ENCODE peak calls at places on chromosomes 11 and 22, in five cellular contexts. B, L, M, D and R are unnamed samples.

GRCh38 chr22:40094449-40094848 is 83.3 kb upstream of the TNRC6B start:
- DNase-seq in D (no peak), L (no peak), M (no peak), B (no peak), R (no peak)

GRCh38 chr11:3837793-3838192 is 3.0 kb downstream of the RHOG start:
- DNase-seq in B (peak), M (no peak), D (peak), L (peak), R (no peak)

GRCh38 chr11:37343279-37343678 is 745.2 kb upstream of the RAG2 start:
- DNase-seq in M (no peak), B (no peak), D (no peak), L (no peak), R (no peak)

GRCh38 chr22:27135582-27135981 is 478.2 kb downstream of the MIAT start:
- DNase-seq in M (no peak), B (peak), L (no peak), D (no peak), R (no peak)

GRCh38 chr22:48645766-48646165 is 1181.9 kb downstream of the BRD1 start:
- DNase-seq in D (no peak), L (no peak), B (no peak), M (no peak), R (no peak)

GRCh38 chr22:35313311-35314121 is 13.8 kb downstream of the TOM1 start:
- DNase-seq in M (no peak), B (peak), L (peak), D (peak), R (no peak)

GRCh38 chr11:119493712-119494111 is 70.7 kb upstream of the THY1 start:
- DNase-seq in B (peak), M (no peak), L (no peak), D (no peak), R (peak)

GRCh38 chr11:109241988-109242387 is 180.0 kb upstream of the C11orf87 start:
- DNase-seq in D (no peak), M (no peak), B (no peak), L (no peak), R (no peak)

GRCh38 chr11:59212744-59213573 is at the start of gene MPEG1:
- DNase-seq in D (no peak), B (no peak), L (no peak), M (no peak), R (no peak)

GRCh38 chr11:120271672-120272071 is 31.7 kb downstream of the POU2F3 start:
- DNase-seq in L (no peak), B (no peak), M (no peak), D (no peak), R (no peak)

GRCh38 chr11:96056581-96056980 is 132.7 kb upstream of the MTMR2 start:
- DNase-seq in L (no peak), M (no peak), D (no peak), B (no peak), R (no peak)

GRCh38 chr22:37312549-37313183 is 30.4 kb downstream of the CYTH4 start:
- DNase-seq in D (no peak), L (no peak), M (no peak), B (no peak), R (no peak)

GRCh38 chr22:22878801-22879674 is 8.6 kb upstream of the IGLL5 start:
- DNase-seq in M (no peak), B (no peak), L (no peak), D (no peak), R (no peak)
- TF ChIP-seq CTCF in M (no peak), B (no peak), L (no peak), D (no peak), R (peak)

DNA sequence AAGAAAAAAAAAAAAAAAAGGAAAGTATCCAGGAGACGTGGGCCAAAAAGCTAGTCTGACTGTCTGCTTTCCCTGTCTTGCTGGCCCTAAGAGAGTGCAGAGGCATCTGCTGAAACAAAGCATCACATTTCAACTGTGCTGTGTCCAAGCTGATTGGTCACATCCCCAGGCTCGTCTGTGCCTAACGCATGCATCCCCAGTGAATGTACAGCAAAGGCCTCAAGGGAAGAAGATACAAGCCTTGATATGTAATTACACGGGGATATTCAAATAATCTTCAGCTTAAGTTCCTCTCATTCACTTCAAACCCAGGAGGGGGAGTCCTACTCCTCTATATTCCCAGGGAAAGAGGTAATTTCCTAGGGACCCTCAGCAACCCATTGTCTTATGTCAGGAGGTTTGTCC is 5.4 kb upstream of the SORL1 start:
- DNase-seq in B (peak), L (no peak), M (no peak), D (no peak), R (no peak)
- TF ChIP-seq CTCF in B (peak), L (peak), M (no peak), D (no peak), R (no peak)

DNA sequence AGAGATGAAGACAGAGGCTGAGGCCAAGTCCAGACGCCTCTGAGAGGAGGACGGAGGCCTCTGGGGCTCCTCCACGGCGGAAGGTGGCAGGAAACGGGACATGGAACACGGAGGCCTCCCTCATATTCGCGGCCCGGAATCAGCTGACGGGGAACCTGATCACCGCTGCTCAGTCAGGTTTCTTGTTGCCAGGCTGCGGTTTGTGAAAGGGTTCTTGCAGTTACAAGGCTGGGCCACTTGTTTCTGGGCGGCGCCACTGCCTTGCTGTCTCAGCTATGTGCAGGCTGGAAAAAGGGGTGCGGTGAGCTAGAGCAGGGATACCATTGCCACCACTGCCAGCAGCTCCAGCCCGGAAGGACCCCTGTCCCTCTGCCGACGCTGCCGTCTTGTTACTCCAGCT is 10.0 kb upstream of the MMP1 start:
- DNase-seq in D (no peak), B (no peak), M (no peak), L (no peak), R (peak)
- TF ChIP-seq CTCF in D (no peak), B (peak), M (no peak), L (no peak), R (peak)

DNA sequence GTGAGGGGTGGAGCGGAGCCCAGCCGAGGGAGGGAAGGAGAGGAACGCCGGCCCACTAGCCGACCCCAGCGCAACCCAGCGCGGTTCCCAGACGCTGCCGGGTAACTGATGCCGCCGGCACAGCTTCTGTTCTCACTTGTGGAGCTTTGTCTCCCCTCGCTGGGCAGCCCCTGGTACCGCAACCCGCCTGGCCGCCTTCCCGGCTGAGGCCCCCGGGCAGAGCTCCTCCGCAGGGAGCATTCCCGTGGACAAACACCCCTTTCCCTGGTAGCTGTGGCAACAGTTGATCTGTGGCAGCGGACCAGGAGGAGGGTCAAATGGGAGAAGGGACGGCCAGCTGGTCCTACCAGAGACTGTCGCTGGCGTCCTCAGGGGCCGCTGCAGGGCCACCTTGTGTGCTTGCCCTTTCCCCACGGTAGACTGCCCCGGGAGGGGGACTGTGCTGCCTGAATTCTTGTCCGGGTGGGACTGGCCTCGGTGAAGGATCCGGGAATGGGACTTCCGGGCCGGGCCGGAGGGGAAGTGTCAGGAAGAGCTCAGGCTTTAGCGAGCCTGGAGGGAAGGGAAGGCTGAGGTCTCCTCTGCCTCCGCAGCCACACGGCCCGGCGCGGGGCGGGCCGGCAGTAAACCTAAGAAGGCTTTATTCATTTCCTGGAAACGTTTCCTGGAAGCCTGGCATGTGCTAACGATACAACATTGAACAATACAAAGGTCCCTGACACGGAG is 468.0 kb downstream of the OPCML start:
- DNase-seq in D (peak), B (peak), L (peak), M (no peak), R (peak)
- TF ChIP-seq CTCF in D (peak), B (peak), L (peak), M (no peak), R (peak)

GRCh38 chr11:45089845-45090499 is 56.5 kb upstream of the PRDM11 start:
- DNase-seq in D (no peak), M (no peak), B (peak), L (no peak), R (no peak)
- TF ChIP-seq CTCF in D (no peak), M (no peak), B (peak), L (no peak), R (peak)

DNA sequence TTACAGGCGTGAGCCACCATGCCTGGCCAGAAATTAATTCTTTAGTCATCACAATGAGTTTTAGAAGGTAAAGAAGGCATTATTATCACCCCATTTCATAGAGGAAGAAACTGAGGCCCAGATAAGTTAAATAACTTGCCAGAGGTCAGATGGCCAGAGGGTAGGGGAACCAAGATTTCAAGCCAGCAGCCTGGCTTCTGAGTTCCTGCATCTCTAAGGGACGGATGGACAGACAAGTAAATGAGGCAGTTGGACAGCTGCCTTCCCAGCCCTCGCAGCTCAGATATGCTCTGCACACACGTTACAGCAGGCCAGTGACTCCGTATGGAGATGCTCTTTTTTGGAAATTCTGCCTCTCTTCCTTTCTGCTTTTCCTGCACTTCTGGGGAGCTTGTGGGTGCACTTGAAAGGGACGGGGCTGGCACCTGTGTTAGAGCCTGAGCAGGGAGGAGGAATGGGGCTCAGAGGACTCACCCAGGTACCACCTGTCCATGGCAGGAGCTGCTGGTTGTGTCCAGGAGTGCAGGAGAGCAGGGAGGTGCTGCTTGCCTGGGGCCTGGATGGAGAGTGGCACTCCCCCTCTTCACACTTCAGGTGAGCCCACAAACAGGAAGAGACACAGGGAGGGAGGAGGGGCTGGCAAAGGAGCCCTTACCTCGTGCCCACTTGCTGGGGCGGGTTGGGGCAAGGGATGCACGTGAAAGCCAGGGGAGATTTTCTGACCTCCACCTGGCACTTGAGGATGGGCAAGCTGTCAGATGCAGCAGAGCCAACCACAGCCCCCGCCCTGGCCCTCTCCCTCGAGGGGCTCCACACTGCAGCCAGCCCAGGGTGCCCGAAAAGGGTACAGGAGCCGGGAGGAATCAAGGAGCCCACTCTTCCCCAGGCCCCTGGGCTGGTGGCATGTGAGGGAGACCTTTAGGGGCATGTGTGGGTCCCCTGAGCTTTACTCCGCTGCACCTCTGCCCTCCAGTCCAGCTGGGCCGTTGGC is 3.3 kb upstream of the FXYD2 start:
- DNase-seq in B (no peak), D (peak), M (no peak), L (peak), R (peak)
- TF ChIP-seq CTCF in B (no peak), D (no peak), M (no peak), L (no peak), R (no peak)

GRCh38 chr11:47768090-47768620 is 1.0 kb upstream of the FNBP4 start:
- DNase-seq in L (peak), D (peak), B (peak), M (peak), R (no peak)
- TF ChIP-seq CTCF in L (no peak), D (no peak), B (no peak), M (no peak), R (no peak)

DNA sequence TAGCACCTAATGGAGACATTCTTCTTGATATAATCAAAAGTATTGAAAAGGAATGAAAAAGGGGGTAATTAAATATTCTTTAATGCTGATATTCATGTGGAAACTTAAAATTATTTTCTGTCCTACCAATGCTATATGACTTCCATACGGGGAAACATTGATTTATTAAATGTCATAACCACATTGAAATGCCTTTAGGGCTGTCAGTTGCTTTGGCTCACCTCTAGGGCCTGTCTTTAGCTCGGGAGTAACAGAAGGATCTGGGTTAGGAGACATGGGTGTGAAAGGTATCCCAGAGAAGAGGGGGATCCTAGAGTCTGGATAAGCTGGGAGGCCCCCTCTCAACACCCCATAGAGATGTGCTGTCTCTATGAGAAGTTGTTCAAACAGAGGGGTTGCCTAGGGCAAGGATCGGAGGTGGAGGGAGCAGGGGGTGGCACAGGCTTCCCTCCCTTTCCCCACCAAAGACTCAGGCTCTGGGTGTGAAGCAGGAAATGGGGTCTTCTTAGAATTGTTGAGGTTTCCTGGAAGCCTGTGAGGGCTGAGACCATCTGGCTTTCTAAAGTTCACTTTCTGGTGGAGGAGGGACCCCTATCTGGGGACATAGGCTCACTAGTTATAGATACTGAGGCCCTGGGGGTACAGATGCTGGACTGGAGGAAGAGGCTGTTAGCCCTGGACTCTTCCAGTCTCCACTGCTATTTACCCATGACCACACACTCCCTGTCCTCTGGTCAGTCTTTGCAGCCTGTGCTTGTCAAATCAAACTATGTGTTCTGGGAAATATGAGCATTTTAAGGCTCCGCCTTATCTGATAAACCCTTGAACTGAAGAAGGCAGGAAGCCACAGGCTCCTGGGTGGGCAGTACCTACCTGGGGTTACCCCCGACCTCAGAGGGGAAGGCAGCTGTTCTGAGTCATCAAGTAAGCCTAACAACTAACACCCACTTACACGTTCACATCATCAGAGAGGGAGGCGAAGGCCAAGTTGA is 55.8 kb upstream of the RRAS2 start:
- DNase-seq in L (no peak), B (no peak), D (no peak), M (peak), R (no peak)
- TF ChIP-seq CTCF in L (no peak), B (peak), D (no peak), M (no peak), R (no peak)